ENCODE peak calls at places on chromosomes 11 and 22, in four cellular contexts. One of them, this sample, is unnamed.

GRCh38 chr11:131614514-131615085 is 244.2 kb downstream of the NTM start:
- DNase-seq in GM12878: no peak
- DNase-seq in IMR-90: no peak
- DNase-seq in K562: no peak
- DNase-seq in this sample: no peak

GRCh38 chr22:31284756-31285155 is 7.5 kb downstream of the PIK3IP1 start:
- DNase-seq in GM12878: no peak
- DNase-seq in IMR-90: no peak
- DNase-seq in K562: no peak
- DNase-seq in this sample: no peak

GRCh38 chr11:112185883-112186282 is 10.6 kb downstream of the BCO2 start:
- DNase-seq in IMR-90: no peak
- DNase-seq in GM12878: no peak
- DNase-seq in K562: no peak
- DNase-seq in this sample: no peak

GRCh38 chr11:118008271-118008903 is 22.2 kb downstream of the IL10RA start:
- DNase-seq in IMR-90: no peak
- DNase-seq in K562: no peak
- DNase-seq in GM12878: no peak
- DNase-seq in this sample: no peak

GRCh38 chr11:84089072-84090057 is 803.2 kb upstream of the CCDC90B start:
- DNase-seq in GM12878: no peak
- DNase-seq in K562: no peak
- DNase-seq in IMR-90: no peak
- DNase-seq in this sample: no peak

GRCh38 chr11:114317738-114318137 is 21.5 kb downstream of the NNMT start:
- DNase-seq in K562: no peak
- DNase-seq in IMR-90: peak; percentile 67
- DNase-seq in GM12878: no peak
- DNase-seq in this sample: peak; percentile 70

GRCh38 chr11:120208012-120208441 is 2.8 kb upstream of the OAF start:
- DNase-seq in IMR-90: no peak
- DNase-seq in GM12878: no peak
- DNase-seq in K562: no peak
- DNase-seq in this sample: no peak

GRCh38 chr11:14148653-14149273 is 186.2 kb downstream of the SPON1 start:
- DNase-seq in K562: peak; percentile 10
- DNase-seq in GM12878: no peak
- DNase-seq in IMR-90: peak; percentile 44
- DNase-seq in this sample: peak; percentile 10

GRCh38 chr11:11179239-11179638 is 173.8 kb downstream of the CSNK2A3 start:
- DNase-seq in GM12878: no peak
- DNase-seq in K562: no peak
- DNase-seq in IMR-90: peak; percentile 82
- DNase-seq in this sample: peak; percentile 23

GRCh38 chr11:74070713-74071506 is 62.0 kb upstream of the UCP3 start:
- DNase-seq in K562: peak; percentile 23
- DNase-seq in IMR-90: no peak
- DNase-seq in GM12878: no peak
- DNase-seq in this sample: peak; percentile 76

GRCh38 chr11:72587696-72588095 is 86.5 kb downstream of the PDE2A start:
- DNase-seq in IMR-90: no peak
- DNase-seq in GM12878: no peak
- DNase-seq in K562: no peak
- DNase-seq in this sample: no peak

GRCh38 chr11:8223513-8223899 is 40.2 kb downstream of the LMO1 start:
- DNase-seq in IMR-90: peak; percentile 11
- DNase-seq in GM12878: no peak
- DNase-seq in K562: no peak
- DNase-seq in this sample: no peak

GRCh38 chr22:20080445-20080775 is 369 bp downstream of the DGCR8 start:
- DNase-seq in GM12878: no peak
- DNase-seq in IMR-90: peak; percentile 30
- DNase-seq in K562: peak; percentile 100
- DNase-seq in this sample: peak; percentile 36

GRCh38 chr11:74170694-74171629 is at the start of the genes C2CD3 and PPME1:
- DNase-seq in GM12878: peak; percentile 100
- DNase-seq in IMR-90: peak; percentile 100
- DNase-seq in K562: peak; percentile 90
- DNase-seq in this sample: peak; percentile 97

GRCh38 chr11:10451399-10452116 is 3.5 kb upstream of the AMPD3 start:
- DNase-seq in IMR-90: no peak
- DNase-seq in K562: no peak
- DNase-seq in GM12878: no peak
- DNase-seq in this sample: no peak

GRCh38 chr22:39936523-39937145 is 23.6 kb upstream of the TMA7B start:
- DNase-seq in GM12878: no peak
- DNase-seq in K562: no peak
- DNase-seq in IMR-90: no peak
- DNase-seq in this sample: no peak

GRCh38 chr11:131839326-131839725 is 468.9 kb downstream of the NTM start:
- DNase-seq in K562: no peak
- DNase-seq in IMR-90: no peak
- DNase-seq in GM12878: no peak
- DNase-seq in this sample: no peak

GRCh38 chr11:62546244-62546936 is at the start of gene AHNAK:
- DNase-seq in GM12878: no peak
- DNase-seq in IMR-90: peak; percentile 52
- DNase-seq in K562: peak; percentile 87
- DNase-seq in this sample: peak; percentile 77

GRCh38 chr11:4636962-4637661 is at the start of gene OR51D1:
- DNase-seq in IMR-90: peak; percentile 67
- DNase-seq in GM12878: peak; percentile 21
- DNase-seq in K562: peak; percentile 86
- DNase-seq in this sample: peak; percentile 65

GRCh38 chr11:69912161-69912910 is 93.1 kb upstream of the FGF3 start:
- DNase-seq in IMR-90: no peak
- DNase-seq in GM12878: no peak
- DNase-seq in K562: no peak
- DNase-seq in this sample: no peak

GRCh38 chr22:37077802-37078448 is 26.4 kb downstream of the KCTD17 start:
- DNase-seq in K562: peak; percentile 89
- DNase-seq in GM12878: no peak
- DNase-seq in IMR-90: peak; percentile 37
- DNase-seq in this sample: peak; percentile 76
- TF ChIP-seq ELK1 in K562: no peak
- TF ChIP-seq ELK1 in GM12878: no peak
- TF ChIP-seq ELK1 in IMR-90: no peak
- TF ChIP-seq ELK1 in this sample: no peak

DNA sequence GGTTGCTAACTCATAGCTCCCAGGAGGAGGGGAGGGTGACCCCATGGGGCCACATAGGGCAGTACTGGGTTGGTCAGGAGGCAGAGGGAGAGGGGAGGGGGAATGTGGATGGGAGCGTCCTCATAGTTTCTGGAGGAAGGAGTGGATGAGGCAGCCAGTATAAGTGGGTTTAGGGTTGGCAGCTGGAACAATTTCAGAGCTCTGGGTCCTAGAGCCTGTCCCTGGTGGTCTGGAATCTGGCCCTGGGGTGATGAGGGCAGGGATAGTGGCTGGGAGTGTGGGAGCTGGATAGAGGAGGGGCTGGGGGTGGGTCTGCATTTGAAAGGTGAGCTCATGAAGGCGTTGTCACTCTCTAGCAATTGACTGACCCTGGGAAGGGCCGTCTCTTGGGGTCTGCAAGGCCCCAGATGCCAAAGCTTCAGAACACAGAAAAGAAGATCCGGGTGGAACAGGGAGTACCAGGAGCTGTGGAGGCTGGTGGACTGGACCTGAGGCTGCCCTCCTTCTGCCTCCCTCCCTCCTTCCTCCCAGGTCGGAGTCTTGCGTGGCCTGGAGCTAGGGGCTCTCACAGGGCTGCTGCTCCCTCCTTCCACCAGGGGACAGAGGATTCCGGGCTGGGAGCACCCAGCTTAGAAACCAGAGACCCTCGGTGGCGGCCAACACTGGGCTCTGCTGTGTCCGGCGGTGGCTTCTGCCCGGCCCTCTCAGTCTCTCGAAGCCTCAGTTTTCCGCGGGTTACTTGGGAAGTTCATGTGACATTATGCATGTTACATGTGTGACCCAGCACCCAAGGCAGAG is 5.5 kb upstream of the MRGPRG start:
- DNase-seq in GM12878: no peak
- DNase-seq in K562: peak; percentile 51
- DNase-seq in IMR-90: no peak
- DNase-seq in this sample: no peak
- TF ChIP-seq BHLHE40 in GM12878: no peak
- TF ChIP-seq BHLHE40 in K562: no peak
- TF ChIP-seq BHLHE40 in IMR-90: no peak
- TF ChIP-seq BHLHE40 in this sample: no peak

DNA sequence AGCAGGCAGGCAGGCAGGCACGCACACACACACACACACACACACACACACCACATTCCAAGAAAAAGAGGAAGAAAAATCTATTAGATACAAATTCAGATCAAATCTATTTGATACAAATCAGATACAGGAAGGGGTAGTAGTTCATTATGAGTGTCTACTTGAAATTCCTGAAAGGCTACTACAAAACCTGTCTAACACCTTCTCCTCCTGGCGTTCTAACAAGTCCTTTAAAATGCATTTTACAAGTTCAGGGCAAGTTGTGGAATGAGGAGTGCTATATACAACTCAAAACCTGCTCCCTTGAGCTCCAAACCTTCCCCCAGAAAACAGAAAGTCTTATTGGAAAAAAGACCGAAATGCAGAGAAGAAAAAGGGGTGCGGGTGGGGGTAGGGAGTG is 476 bp downstream of the ARHGAP32 start:
- DNase-seq in K562: no peak
- DNase-seq in IMR-90: no peak
- DNase-seq in GM12878: no peak
- DNase-seq in this sample: no peak
- TF ChIP-seq ELK1 in K562: no peak
- TF ChIP-seq ELK1 in IMR-90: no peak
- TF ChIP-seq ELK1 in GM12878: no peak
- TF ChIP-seq ELK1 in this sample: no peak

GRCh38 chr22:23404689-23405365 is 175.3 kb downstream of the IGLL1 start:
- DNase-seq in IMR-90: peak; percentile 40
- DNase-seq in GM12878: no peak
- DNase-seq in K562: no peak
- DNase-seq in this sample: no peak
- TF ChIP-seq BHLHE40 in IMR-90: no peak
- TF ChIP-seq BHLHE40 in GM12878: no peak
- TF ChIP-seq BHLHE40 in K562: no peak
- TF ChIP-seq BHLHE40 in this sample: no peak

GRCh38 chr22:47195676-47196492 is 433.4 kb downstream of the TBC1D22A start:
- DNase-seq in GM12878: no peak
- DNase-seq in K562: no peak
- DNase-seq in IMR-90: no peak
- DNase-seq in this sample: no peak

GRCh38 chr22:47196493-47196849 is 434.0 kb downstream of the TBC1D22A start:
- DNase-seq in IMR-90: no peak
- DNase-seq in K562: no peak
- DNase-seq in GM12878: no peak
- DNase-seq in this sample: no peak

GRCh38 chr22:47194476-47195155 is 432.2 kb downstream of the TBC1D22A start:
- DNase-seq in GM12878: no peak
- DNase-seq in K562: no peak
- DNase-seq in IMR-90: no peak
- DNase-seq in this sample: no peak

GRCh38 chr22:47193606-47194316 is 431.3 kb downstream of the TBC1D22A start:
- DNase-seq in K562: no peak
- DNase-seq in GM12878: no peak
- DNase-seq in IMR-90: no peak
- DNase-seq in this sample: no peak

DNA sequence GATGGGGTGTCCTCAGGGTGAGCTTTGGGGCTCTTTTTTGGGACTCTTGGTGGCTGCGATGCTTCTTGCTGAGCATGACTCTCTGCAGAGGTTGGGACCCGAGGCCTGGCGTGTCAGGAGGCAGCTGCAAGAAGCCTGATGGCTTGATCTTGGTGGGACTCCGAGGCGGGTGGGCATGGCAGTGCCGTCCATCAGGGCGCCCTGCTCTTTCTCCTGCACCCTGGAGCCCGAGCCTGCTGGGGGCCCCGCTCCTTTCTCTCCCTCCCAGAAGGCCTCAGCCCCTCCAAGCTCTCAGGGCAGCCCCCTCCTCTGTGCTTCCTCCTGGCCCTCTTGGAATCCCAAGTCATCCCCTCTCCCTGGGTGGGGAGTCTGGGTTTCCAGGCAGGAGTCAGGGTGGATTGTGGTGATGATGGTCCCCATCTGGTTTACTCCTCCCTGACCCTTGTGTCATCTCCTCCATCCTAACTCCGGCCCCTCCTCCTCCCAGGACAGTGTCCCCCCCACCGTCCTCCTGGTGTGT is 432.8 kb downstream of the TBC1D22A start:
- DNase-seq in IMR-90: no peak
- DNase-seq in K562: no peak
- DNase-seq in GM12878: no peak
- DNase-seq in this sample: no peak
- TF ChIP-seq ELK1 in IMR-90: no peak
- TF ChIP-seq ELK1 in K562: no peak
- TF ChIP-seq ELK1 in GM12878: no peak
- TF ChIP-seq ELK1 in this sample: no peak

DNA sequence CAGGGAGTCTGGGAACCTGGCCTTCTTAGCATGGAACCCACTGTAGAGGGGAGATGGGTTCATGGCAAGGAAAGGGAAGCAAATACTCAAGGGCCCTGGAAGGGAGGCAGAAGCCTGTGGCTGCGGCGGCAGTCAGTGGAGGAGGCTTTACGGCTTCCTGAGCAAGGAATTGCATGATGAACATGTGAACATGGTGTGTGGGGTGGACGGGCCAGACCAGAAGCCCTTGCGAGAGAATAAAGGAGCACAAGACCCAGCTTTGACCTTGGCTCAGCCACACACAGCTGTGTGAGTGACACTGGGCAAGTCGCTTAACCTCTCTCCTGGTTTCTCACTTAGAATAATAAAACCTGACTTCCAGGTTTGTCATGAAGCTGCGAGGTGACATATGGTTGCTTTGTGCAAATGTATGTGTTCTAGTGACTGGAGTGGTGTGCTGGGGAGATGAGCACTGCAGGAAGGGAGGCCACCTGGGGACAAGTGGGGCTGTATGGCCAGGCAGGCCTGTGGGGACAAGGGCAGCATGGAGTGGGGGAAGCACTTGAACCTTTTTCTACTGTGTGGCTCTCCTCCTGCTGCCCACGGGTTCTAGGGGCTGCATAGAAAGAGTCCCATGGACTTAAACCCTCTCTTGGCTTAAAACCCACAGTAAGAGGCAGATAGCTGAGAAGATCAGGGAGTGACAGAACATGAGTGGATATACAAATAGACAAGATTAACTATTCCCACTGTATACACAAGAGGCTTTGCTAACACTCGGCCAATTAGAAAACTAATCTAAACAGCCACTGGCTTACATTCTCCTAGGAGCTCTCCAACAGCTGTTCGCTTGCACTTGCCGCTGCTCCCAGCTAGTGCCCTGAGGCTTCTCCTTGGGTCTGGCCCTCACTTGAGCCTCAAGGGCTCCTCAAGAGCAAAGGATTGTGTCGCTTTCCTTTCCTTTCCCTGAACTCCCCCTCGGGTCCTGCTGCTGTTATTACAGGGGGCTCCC is 67.3 kb upstream of the CDON start:
- DNase-seq in GM12878: no peak
- DNase-seq in IMR-90: peak; percentile 35
- DNase-seq in K562: no peak
- DNase-seq in this sample: no peak
- TF ChIP-seq BHLHE40 in GM12878: no peak
- TF ChIP-seq BHLHE40 in IMR-90: no peak
- TF ChIP-seq BHLHE40 in K562: no peak
- TF ChIP-seq BHLHE40 in this sample: no peak

This sample was measured in A549.